ENCODE peak calls at places on chromosomes 13 and 19, in four cellular contexts. G is CD4-positive, alpha-beta memory T cell; D is nephron progenitor cell; C is Calu3. A is an unnamed sample.

GRCh38 chr19:29084266-29084665 is 128.7 kb downstream of the UQCRFS1 start:
- DNase-seq in G (no peak), D (peak; percentile 40), C (peak; percentile 54), A (peak; percentile 26)

GRCh38 chr19:18809149-18809978 is 18.3 kb upstream of the COMP start:
- DNase-seq in G (no peak), D (no peak), C (no peak), A (no peak)

GRCh38 chr19:6735181-6735891 is 2.0 kb downstream of the GPR108 start:
- DNase-seq in G (no peak), D (no peak), C (no peak), A (no peak)

GRCh38 chr19:55156202-55157063 is 1.1 kb downstream of the TNNI3 start:
- DNase-seq in G (no peak), D (peak; percentile 93), C (peak; percentile 83), A (peak; percentile 88)

GRCh38 chr13:71797487-71797886 is 69.5 kb downstream of the DACH1 start:
- DNase-seq in G (no peak), D (peak; percentile 13), C (no peak), A (peak; percentile 54)

GRCh38 chr13:67120872-67121531 is 109.1 kb downstream of the PCDH9 start:
- DNase-seq in G (no peak), D (no peak), C (no peak), A (no peak)

GRCh38 chr13:95463516-95463915 is 89.0 kb upstream of the CLDN10 start:
- DNase-seq in G (no peak), D (no peak), C (no peak), A (no peak)

GRCh38 chr19:8363803-8364771 is at the start of gene ANGPTL4:
- DNase-seq in G (peak; percentile 17), D (peak; percentile 74), C (peak; percentile 40), A (no peak)

GRCh38 chr13:40377783-40378182 is 288.7 kb downstream of the FOXO1 start:
- DNase-seq in G (no peak), D (no peak), C (peak; percentile 17), A (no peak)

GRCh38 chr19:39157275-39157996 is 31.9 kb downstream of the PAK4 start:
- DNase-seq in G (no peak), D (no peak), C (no peak), A (no peak)

GRCh38 chr19:48874309-48875135 is 2.3 kb downstream of the PPP1R15A start:
- DNase-seq in G (peak; percentile 33), D (no peak), C (no peak), A (no peak)

GRCh38 chr13:27245610-27246009 is 5.7 kb upstream of the RPL21 start:
- DNase-seq in G (no peak), D (no peak), C (no peak), A (no peak)

GRCh38 chr13:51330741-51331140 is 8.8 kb upstream of the SERPINE3 start:
- DNase-seq in G (no peak), D (no peak), C (no peak), A (no peak)

GRCh38 chr19:41696402-41697197 is 8.5 kb upstream of the CEACAM7 start:
- DNase-seq in G (no peak), D (peak; percentile 10), C (peak; percentile 46), A (no peak)

GRCh38 chr13:51826606-51827005 is 18.4 kb downstream of the TMEM272 start:
- DNase-seq in G (no peak), D (no peak), C (no peak), A (no peak)

GRCh38 chr19:38649305-38650179 is 2.1 kb downstream of the ACTN4 start:
- DNase-seq in G (no peak), D (no peak), C (peak; percentile 80), A (no peak)

GRCh38 chr19:51018745-51019543 is 565 bp downstream of the KLK10 start:
- DNase-seq in G (no peak), D (peak; percentile 36), C (peak; percentile 89), A (no peak)

GRCh38 chr13:50124536-50125305 is 109.5 kb downstream of the KCNRG start:
- DNase-seq in G (peak; percentile 91), D (peak; percentile 74), C (peak; percentile 57), A (peak; percentile 43)

GRCh38 chr19:35945121-35945792 is 9.1 kb downstream of the LRFN3 start:
- DNase-seq in G (no peak), D (no peak), C (no peak), A (no peak)

GRCh38 chr19:43480574-43480973 is 15.2 kb upstream of the LYPD3 start:
- DNase-seq in G (no peak), D (no peak), C (no peak), A (no peak)

GRCh38 chr19:48493718-48494515 is 17.7 kb downstream of the LMTK3 start:
- DNase-seq in G (no peak), D (no peak), C (no peak), A (no peak)

GRCh38 chr19:48290341-48290922 is 20.6 kb downstream of the ZNF114 start:
- DNase-seq in G (no peak), D (peak; percentile 64), C (no peak), A (peak; percentile 38)

GRCh38 chr13:34521166-34521565 is 420.9 kb upstream of the NBEA start:
- DNase-seq in G (no peak), D (no peak), C (no peak), A (no peak)

GRCh38 chr19:19032420-19033175 is 719 bp downstream of the SUGP2 start:
- DNase-seq in G (peak; percentile 44), D (peak; percentile 94), C (no peak), A (peak; percentile 91)

GRCh38 chr19:18396471-18397241 is 766 bp downstream of the LRRC25 start:
- DNase-seq in G (no peak), D (no peak), C (no peak), A (no peak)

GRCh38 chr19:13441810-13442512 is 64.3 kb downstream of the CACNA1A start:
- DNase-seq in G (peak; percentile 21), D (peak; percentile 92), C (peak; percentile 46), A (peak; percentile 65)

GRCh38 chr13:58906329-58907007 is 1257.3 kb downstream of the DIAPH3 start:
- DNase-seq in G (no peak), D (no peak), C (no peak), A (no peak)

GRCh38 chr19:18611327-18612050 is 1.2 kb upstream of the TMEM59L start:
- DNase-seq in G (no peak), D (peak; percentile 64), C (no peak), A (no peak)

GRCh38 chr13:65603160-65603559 is 1627.0 kb downstream of the PCDH9 start:
- DNase-seq in G (no peak), D (no peak), C (no peak), A (no peak)

GRCh38 chr19:29793116-29793727 is 18.6 kb upstream of the CCNE1 start:
- DNase-seq in G (no peak), D (no peak), C (no peak), A (no peak)

GRCh38 chr19:13031917-13032623 is 36.8 kb downstream of the NFIX start:
- DNase-seq in G (no peak), D (no peak), C (no peak), A (no peak)

GRCh38 chr19:5999693-6000092 is 21.8 kb upstream of the RANBP3 start:
- DNase-seq in G (no peak), D (no peak), C (no peak), A (no peak)

GRCh38 chr13:71602327-71602726 is 264.7 kb downstream of the DACH1 start:
- DNase-seq in G (no peak), D (no peak), C (no peak), A (no peak)

GRCh38 chr13:99322297-99323103 is 15.3 kb upstream of the GPR183 start:
- DNase-seq in G (peak; percentile 63), D (no peak), C (no peak), A (no peak)